ENCODE peak calls at places on chromosomes 13 and 19, in six cellular contexts. Z is CD8-positive, alpha-beta T cell; T is OCI-LY7; W is IMR-90; G is LNCaP clone FGC; E is kidney epithelial cell. H is an unnamed sample.

GRCh38 chr13:33285420-33286124 is at the start of gene STARD13:
- DNase-seq in Z (no peak), T (no peak), W (peak), G (peak), E (peak), H (peak)

GRCh38 chr19:14432817-14433453 is at the start of gene PKN1:
- DNase-seq in Z (peak), T (peak), W (no peak), G (no peak), E (no peak), H (peak)

GRCh38 chr13:42891591-42891990 is 100.5 kb downstream of the EPSTI1 start:
- DNase-seq in Z (no peak), T (no peak), W (no peak), G (no peak), E (no peak), H (no peak)

GRCh38 chr19:5585461-5586299 is 17.9 kb upstream of the TINCR start:
- DNase-seq in Z (peak), T (no peak), W (no peak), G (no peak), E (no peak), H (no peak)

GRCh38 chr13:38417727-38418126 is 68.1 kb downstream of the UFM1 start:
- DNase-seq in Z (no peak), T (peak), W (peak), G (no peak), E (no peak), H (peak)

GRCh38 chr19:33374406-33374703 is 846 bp downstream of the CEBPG start:
- DNase-seq in Z (no peak), T (peak), W (peak), G (no peak), E (no peak), H (no peak)

GRCh38 chr19:19530423-19530804 is 1.7 kb downstream of the YJEFN3 start:
- DNase-seq in Z (no peak), T (no peak), W (peak), G (no peak), E (no peak), H (no peak)

GRCh38 chr13:24511019-24511823 is 1.4 kb downstream of the PARP4 start:
- DNase-seq in Z (no peak), T (peak), W (peak), G (no peak), E (peak), H (peak)

GRCh38 chr13:78875792-78876580 is 217.0 kb upstream of the OBI1 start:
- DNase-seq in Z (no peak), T (peak), W (no peak), G (no peak), E (no peak), H (peak)

GRCh38 chr13:45592758-45593157 is 22.8 kb downstream of the ERICH6B start:
- DNase-seq in Z (no peak), T (no peak), W (no peak), G (no peak), E (no peak), H (no peak)

GRCh38 chr19:38099966-38100365 is 124.1 kb downstream of the DPF1 start:
- DNase-seq in Z (no peak), T (no peak), W (no peak), G (no peak), E (no peak), H (no peak)

GRCh38 chr19:10142701-10143375 is 23.1 kb upstream of the EIF3G start:
- DNase-seq in Z (peak), T (no peak), W (no peak), G (no peak), E (no peak), H (no peak)

GRCh38 chr13:25633108-25633507 is 261.3 kb downstream of the ATP8A2 start:
- DNase-seq in Z (no peak), T (no peak), W (no peak), G (no peak), E (no peak), H (no peak)

GRCh38 chr13:44093607-44094583 is 214.2 kb downstream of the LACC1 start:
- DNase-seq in Z (no peak), T (no peak), W (no peak), G (no peak), E (no peak), H (no peak)

GRCh38 chr19:11088508-11089253 is 582 bp upstream of the LDLR start:
- DNase-seq in Z (no peak), T (no peak), W (no peak), G (peak), E (no peak), H (no peak)

GRCh38 chr13:100197591-100198365 is 108.9 kb downstream of the PCCA start:
- DNase-seq in Z (no peak), T (no peak), W (no peak), G (peak), E (no peak), H (no peak)

GRCh38 chr19:2166741-2167738 is 3.3 kb downstream of the DOT1L start:
- DNase-seq in Z (no peak), T (no peak), W (peak), G (peak), E (no peak), H (peak)

GRCh38 chr19:42038675-42039074 is 31.3 kb downstream of the GRIK5 start:
- DNase-seq in Z (no peak), T (no peak), W (no peak), G (no peak), E (no peak), H (no peak)

GRCh38 chr19:37078717-37079032 is 442 bp downstream of the ZNF420 start:
- DNase-seq in Z (no peak), T (no peak), W (no peak), G (no peak), E (no peak), H (no peak)

GRCh38 chr13:72651196-72651595 is 76.2 kb downstream of the MZT1 start:
- DNase-seq in Z (no peak), T (no peak), W (no peak), G (no peak), E (no peak), H (no peak)

GRCh38 chr13:50543767-50544166 is 299.7 kb downstream of the DLEU7 start:
- DNase-seq in Z (no peak), T (no peak), W (peak), G (no peak), E (peak), H (no peak)

GRCh38 chr19:17679526-17680234 is 8.5 kb downstream of the UNC13A start:
- DNase-seq in Z (no peak), T (no peak), W (no peak), G (no peak), E (no peak), H (no peak)

GRCh38 chr13:23570099-23570926 is at the start of gene TNFRSF19:
- DNase-seq in Z (no peak), T (no peak), W (peak), G (no peak), E (peak), H (no peak)

GRCh38 chr13:114286808-114287207 is 5.4 kb downstream of the UPF3A start:
- DNase-seq in Z (no peak), T (no peak), W (peak), G (no peak), E (peak), H (no peak)

GRCh38 chr13:95337597-95337996 is 36.3 kb upstream of the ABCC4 start:
- DNase-seq in Z (no peak), T (no peak), W (no peak), G (no peak), E (no peak), H (no peak)

GRCh38 chr19:15466851-15467733 is 2.7 kb upstream of the RASAL3 start:
- DNase-seq in Z (peak), T (peak), W (peak), G (peak), E (no peak), H (no peak)

GRCh38 chr13:33445024-33445423 is 159.5 kb upstream of the STARD13 start:
- DNase-seq in Z (no peak), T (no peak), W (no peak), G (peak), E (no peak), H (no peak)

GRCh38 chr13:24854311-24854710 is 90.3 kb downstream of the RNF17 start:
- DNase-seq in Z (no peak), T (no peak), W (peak), G (peak), E (no peak), H (no peak)

DNA sequence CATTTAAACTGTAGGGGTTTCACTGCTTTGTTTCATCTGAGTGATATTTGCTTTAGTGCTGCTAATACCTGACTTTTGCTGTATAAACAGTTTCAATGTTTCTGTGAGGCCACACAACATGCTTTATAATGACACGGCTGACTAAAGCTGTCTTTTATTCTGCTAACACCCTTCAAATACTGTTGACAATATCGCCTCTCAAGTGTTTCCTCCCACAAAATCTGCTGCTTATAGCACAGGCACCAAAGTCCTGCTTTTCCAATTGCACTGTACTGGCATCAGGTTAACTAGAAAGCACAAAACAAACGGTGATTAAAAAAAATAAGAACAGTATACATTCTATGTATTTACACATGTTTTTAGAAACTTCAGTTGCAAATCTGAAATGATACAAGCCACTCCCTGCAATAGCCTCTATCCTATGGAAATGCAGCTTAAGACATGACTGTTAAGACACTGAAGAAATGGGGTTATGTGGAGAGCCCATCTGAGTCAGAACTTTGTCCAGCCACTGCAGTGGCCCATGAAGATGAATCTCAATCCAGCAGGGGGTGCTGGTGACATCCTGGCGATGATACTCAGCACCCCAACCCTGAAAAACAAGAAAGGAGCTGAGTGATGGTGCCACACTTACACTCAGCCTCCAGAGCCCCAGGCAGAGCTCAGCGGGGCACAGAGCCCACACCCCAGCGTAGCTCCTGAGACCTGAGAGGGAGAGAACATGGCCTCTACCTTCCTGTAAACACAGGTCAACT is 29.4 kb downstream of the RFXAP start:
- DNase-seq in Z (no peak), T (peak), W (peak), G (no peak), E (no peak), H (peak)
- TF ChIP-seq CTCF in Z (no peak), T (peak), W (peak), G (peak), E (no peak), H (peak)

DNA sequence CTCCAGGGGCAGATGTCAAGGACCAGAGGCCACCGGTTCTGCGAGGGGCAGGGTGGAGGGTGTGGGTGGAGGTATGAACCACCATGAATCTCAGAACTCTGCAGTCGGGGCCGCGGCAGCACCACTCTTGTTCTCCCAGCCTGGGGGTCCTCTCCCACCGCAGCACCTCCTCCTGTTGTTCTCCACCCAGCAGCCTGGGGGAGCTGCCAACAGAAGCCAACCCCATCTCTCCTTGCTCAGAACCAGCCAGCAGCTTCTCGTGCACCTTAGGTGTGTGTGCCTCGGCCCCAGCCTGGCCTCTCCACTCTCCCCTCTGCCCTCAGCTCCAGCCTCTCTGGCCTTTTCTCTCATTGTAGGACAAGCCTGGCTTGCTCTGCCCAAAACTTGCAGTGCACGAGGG is 31.9 kb upstream of the CCNE1 start:
- DNase-seq in Z (no peak), T (peak), W (no peak), G (no peak), E (no peak), H (no peak)
- TF ChIP-seq CTCF in Z (no peak), T (peak), W (no peak), G (no peak), E (no peak), H (no peak)

DNA sequence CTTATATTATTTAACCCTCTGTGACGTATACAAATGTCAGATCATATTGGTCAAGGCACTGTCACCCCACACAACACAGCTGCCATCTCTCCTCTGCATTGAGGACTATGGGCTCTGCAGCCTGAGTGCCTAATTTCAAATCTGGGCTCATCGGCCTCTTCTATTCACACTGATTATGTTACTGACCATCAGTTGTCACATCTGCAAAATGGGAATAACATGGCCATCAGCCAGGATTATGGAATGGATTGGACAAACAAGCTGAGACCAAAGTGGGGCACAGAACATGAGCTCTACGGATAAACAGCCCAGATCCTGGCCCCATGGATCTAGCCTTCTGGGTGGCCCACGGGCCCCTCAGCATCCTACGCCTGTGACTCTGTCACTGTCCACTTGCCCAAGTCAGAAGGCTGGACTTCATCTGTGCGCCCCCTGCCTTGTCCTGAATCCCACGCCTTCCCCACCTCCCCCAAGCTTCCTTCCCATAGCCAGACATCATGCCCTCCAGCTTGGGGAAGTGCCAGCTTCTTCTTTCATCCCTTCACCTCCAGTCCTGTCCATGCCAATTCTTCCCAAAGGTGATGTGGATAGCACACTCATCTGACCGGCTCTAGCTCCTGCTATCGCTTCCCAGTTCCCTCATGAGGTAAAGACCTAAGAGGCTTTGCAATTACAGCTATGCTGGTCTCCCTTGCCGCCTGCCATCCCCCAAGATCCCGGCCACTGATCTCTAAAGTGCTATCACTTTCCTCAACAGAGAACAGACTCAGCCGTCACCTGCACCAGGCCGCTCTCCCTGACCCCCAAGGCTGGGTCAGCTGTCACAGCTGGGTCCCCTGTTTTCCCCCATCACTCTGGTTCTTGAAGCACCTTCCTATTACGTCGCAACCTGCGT is 872 bp downstream of the FARSA start:
- DNase-seq in Z (no peak), T (no peak), W (no peak), G (no peak), E (no peak), H (no peak)
- TF ChIP-seq CTCF in Z (no peak), T (no peak), W (no peak), G (no peak), E (no peak), H (no peak)

GRCh38 chr13:102769679-102770078 is 3.9 kb downstream of the TEX30 start:
- DNase-seq in Z (no peak), T (no peak), W (peak), G (no peak), E (no peak), H (no peak)
- TF ChIP-seq CTCF in Z (no peak), T (no peak), W (peak), G (no peak), E (no peak), H (no peak)

GRCh38 chr19:4506449-4507149 is 11.7 kb downstream of the PLIN4 start:
- DNase-seq in Z (no peak), T (no peak), W (peak), G (no peak), E (peak), H (no peak)
- TF ChIP-seq CTCF in Z (no peak), T (no peak), W (no peak), G (no peak), E (no peak), H (no peak)

DNA sequence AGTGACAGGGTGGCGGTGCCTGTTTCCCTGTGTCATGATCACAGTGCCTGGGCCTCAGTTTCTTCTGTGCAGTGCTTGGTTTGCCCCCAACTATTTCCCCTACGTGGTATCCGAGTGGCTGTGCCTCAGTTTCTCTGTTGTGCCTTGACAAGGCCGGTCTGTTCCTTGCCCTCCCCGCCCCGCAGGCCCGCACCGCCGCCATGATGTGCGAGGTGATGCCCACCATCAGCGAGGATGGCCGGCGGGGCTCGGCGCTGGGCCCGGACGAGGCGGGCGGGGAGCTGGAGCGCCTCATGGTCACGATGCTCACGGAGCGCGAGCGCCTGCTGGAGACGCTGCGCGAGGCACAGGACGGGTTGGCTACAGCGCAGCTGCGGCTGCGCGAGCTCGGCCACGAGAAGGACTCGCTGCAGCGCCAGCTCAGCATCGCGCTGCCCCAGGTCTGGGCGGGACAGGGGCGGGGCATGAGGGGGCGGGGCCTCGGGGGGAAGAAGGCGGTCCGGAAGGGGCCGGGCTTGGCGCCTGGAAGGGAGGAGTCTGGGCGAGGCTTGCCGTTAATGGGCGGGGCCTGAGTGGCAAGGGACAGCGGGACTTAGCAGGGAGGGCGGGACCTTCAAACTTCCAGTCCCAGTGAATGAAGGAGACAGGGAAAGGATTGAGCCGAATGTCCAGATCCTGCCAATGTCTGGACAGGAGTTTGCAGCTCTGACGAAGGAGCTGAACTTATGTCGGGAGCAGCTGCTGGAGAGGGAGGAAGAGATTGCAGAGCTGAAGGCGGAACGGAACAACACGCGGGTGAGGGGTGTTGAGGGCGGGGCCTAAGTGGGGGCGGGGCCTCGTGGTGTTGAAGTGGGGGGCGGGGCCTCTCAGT is 8.6 kb downstream of the PPFIA3 start:
- DNase-seq in Z (peak), T (peak), W (peak), G (peak), E (peak), H (peak)
- TF ChIP-seq CTCF in Z (no peak), T (no peak), W (peak), G (no peak), E (no peak), H (peak)

GRCh38 chr13:97810152-97810551 is 143.3 kb upstream of the IPO5 start:
- DNase-seq in Z (no peak), T (no peak), W (peak), G (no peak), E (no peak), H (peak)
- TF ChIP-seq CTCF in Z (no peak), T (peak), W (peak), G (peak), E (peak), H (no peak)

H was measured in Calu3.